ENCODE peak calls at places on chromosomes 11 and 22, in seven cellular contexts. J is T-helper 1 cell, D is NCI-H524, G is MM.1S, W is posterior cingulate gyrus, K is body of pancreas, L is dorsolateral prefrontal cortex. A is an unnamed sample.

GRCh38 chr22:44634426-44635321 is 67.3 kb upstream of the PRR5 start:
- DNase-seq in G (no peak), K (no peak), W (no peak), D (no peak), L (no peak), J (no peak), A (no peak)

GRCh38 chr11:68251770-68252169 is 20.0 kb downstream of the C11orf24 start:
- DNase-seq in G (no peak), K (no peak), W (no peak), J (no peak), D (no peak), L (no peak), A (no peak)

GRCh38 chr11:33742249-33742851 is 6.1 kb upstream of the CD59 start:
- DNase-seq in G (peak), J (no peak), D (no peak), K (no peak), L (no peak), W (no peak), A (no peak)

GRCh38 chr22:37643225-37643847 is 3.9 kb downstream of the SH3BP1 start:
- DNase-seq in D (peak), J (peak), L (peak), K (peak), G (peak), W (peak), A (peak)

GRCh38 chr11:2999464-2999998 is 7.4 kb upstream of the NAP1L4 start:
- DNase-seq in K (peak), J (no peak), L (no peak), G (no peak), D (no peak), W (no peak), A (no peak)

GRCh38 chr11:28017816-28018215 is 90.1 kb downstream of the KIF18A start:
- DNase-seq in J (no peak), K (no peak), G (no peak), L (no peak), D (no peak), W (no peak), A (no peak)

GRCh38 chr11:102793677-102794290 is 4.2 kb downstream of the MMP1 start:
- DNase-seq in G (no peak), K (no peak), J (no peak), D (no peak), L (no peak), W (no peak), A (no peak)

GRCh38 chr22:42613869-42614268 is 814 bp downstream of the POLDIP3 start:
- DNase-seq in D (no peak), W (no peak), G (no peak), J (peak), L (no peak), K (no peak), A (no peak)

GRCh38 chr11:60390389-60390788 is 5.9 kb upstream of the MS4A14 start:
- DNase-seq in D (no peak), G (no peak), J (no peak), L (no peak), W (no peak), K (no peak), A (no peak)

GRCh38 chr22:45878901-45879551 is 97.9 kb downstream of the WNT7B start:
- DNase-seq in K (peak), D (peak), W (no peak), L (no peak), G (no peak), J (no peak), A (peak)

GRCh38 chr11:2940166-2940929 is 11.1 kb upstream of the PHLDA2 start:
- DNase-seq in K (peak), D (no peak), W (no peak), L (no peak), J (peak), G (no peak), A (peak)

GRCh38 chr11:119684361-119685072 is 44.5 kb downstream of the NECTIN1 start:
- DNase-seq in J (no peak), D (no peak), W (no peak), K (peak), L (no peak), G (peak), A (no peak)

GRCh38 chr11:104694259-104695070 is 203.8 kb downstream of the CASP12 start:
- DNase-seq in J (no peak), D (no peak), W (no peak), K (no peak), L (no peak), G (no peak), A (no peak)

GRCh38 chr11:91104237-91104636 is 881.4 kb upstream of the CHORDC1 start:
- DNase-seq in D (no peak), W (no peak), K (no peak), L (no peak), G (no peak), J (no peak), A (no peak)

GRCh38 chr11:60831143-60831500 is 10.8 kb upstream of the CCDC86 start:
- DNase-seq in D (peak), G (peak), J (peak), K (peak), W (peak), L (peak), A (peak)

GRCh38 chr11:132202621-132203020 is 832.2 kb downstream of the NTM start:
- DNase-seq in J (no peak), W (no peak), L (no peak), D (no peak), K (no peak), G (no peak), A (no peak)

GRCh38 chr11:87141322-87141721 is 103.6 kb downstream of the TMEM135 start:
- DNase-seq in K (no peak), W (no peak), D (no peak), J (no peak), L (no peak), G (no peak), A (no peak)

GRCh38 chr22:47154621-47155081 is 392.2 kb downstream of the TBC1D22A start:
- DNase-seq in K (peak), L (peak), G (no peak), J (no peak), W (peak), D (no peak), A (no peak)

GRCh38 chr11:34044664-34045485 is 6.7 kb upstream of the CAPRIN1 start:
- DNase-seq in L (no peak), G (peak), J (no peak), D (no peak), K (no peak), W (no peak), A (no peak)

GRCh38 chr11:66850235-66850587 is 6.7 kb upstream of the LRFN4 start:
- DNase-seq in D (no peak), W (no peak), K (no peak), L (no peak), G (no peak), J (no peak), A (no peak)

GRCh38 chr11:111976614-111977140 is 39.5 kb downstream of the DIXDC1 start:
- DNase-seq in W (peak), K (peak), L (peak), J (no peak), D (no peak), G (no peak), A (no peak)

GRCh38 chr11:79352304-79352703 is 88.5 kb downstream of the TENM4 start:
- DNase-seq in J (no peak), W (no peak), K (no peak), G (no peak), D (no peak), L (no peak), A (no peak)

GRCh38 chr22:24101966-24102365 is 79.3 kb upstream of the SUSD2 start:
- DNase-seq in G (no peak), J (no peak), L (peak), W (no peak), D (no peak), K (no peak), A (no peak)

GRCh38 chr11:68581439-68581838 is 102.9 kb upstream of the GAL start:
- DNase-seq in L (no peak), G (no peak), K (peak), J (no peak), D (no peak), W (no peak), A (no peak)

GRCh38 chr22:47595122-47595521 is 832.7 kb downstream of the TBC1D22A start:
- DNase-seq in G (no peak), K (no peak), W (no peak), J (no peak), D (no peak), L (no peak), A (no peak)

GRCh38 chr11:118666331-118666730 is 13.1 kb downstream of the TREH start:
- DNase-seq in D (peak), W (no peak), J (no peak), L (no peak), K (no peak), G (no peak), A (no peak)

GRCh38 chr11:75820636-75821035 is 5.6 kb downstream of the UVRAG start:
- DNase-seq in L (no peak), J (no peak), K (no peak), W (no peak), D (no peak), G (no peak), A (no peak)

GRCh38 chr11:95138448-95138847 is 48.8 kb downstream of the ENDOD1 start:
- DNase-seq in G (peak), D (no peak), J (no peak), L (no peak), W (no peak), K (no peak), A (no peak)

GRCh38 chr11:6365659-6366058 is 24.6 kb upstream of the SMPD1 start:
- DNase-seq in G (no peak), J (no peak), W (no peak), L (no peak), D (no peak), K (peak), A (no peak)

GRCh38 chr22:20552450-20552894 is 45.1 kb downstream of the MED15 start:
- DNase-seq in D (no peak), J (no peak), W (no peak), K (peak), L (peak), G (no peak), A (no peak)

A was measured in ascending aorta.